ENCODE peak calls at places on chromosomes 5 and 9, in nine cellular contexts. B is small intestine; F is psoas muscle; N is left ventricle myocardium inferior; G is PC-3; E is CD8-positive, alpha-beta T cell; O is heart left ventricle; D is GM23248; Q is tibial artery. V is an unnamed sample.

GRCh38 chr5:121937762-121938161 is 24.0 kb upstream of the SRFBP1 start:
- DNase-seq in N (no peak), B (no peak), O (no peak), Q (no peak), E (no peak), D (no peak), F (no peak), G (no peak), V (no peak)

GRCh38 chr9:86734762-86735161 is 212.5 kb downstream of the GAS1 start:
- DNase-seq in G (peak; percentile 12), B (no peak), Q (no peak), N (no peak), F (no peak), D (peak; percentile 82), E (no peak), O (no peak), V (no peak)

GRCh38 chr9:20078246-20078645 is 289.4 kb upstream of the SLC24A2 start:
- DNase-seq in N (no peak), B (no peak), G (no peak), O (no peak), Q (no peak), E (no peak), D (no peak), F (no peak), V (no peak)

GRCh38 chr5:126454081-126454480 is 30.9 kb downstream of the GRAMD2B start:
- DNase-seq in D (no peak), F (peak; percentile 28), O (peak; percentile 21), N (peak; percentile 48), B (no peak), E (no peak), Q (no peak), G (no peak), V (no peak)

GRCh38 chr5:95798048-95798447 is 24.5 kb downstream of the GLRX start:
- DNase-seq in N (no peak), Q (no peak), D (no peak), B (no peak), G (no peak), F (no peak), O (no peak), E (no peak), V (no peak)

GRCh38 chr9:71729816-71730526 is 38.3 kb downstream of the CEMIP2 start:
- DNase-seq in Q (no peak), E (no peak), F (no peak), O (no peak), B (no peak), N (no peak), D (no peak), G (peak; percentile 70), V (no peak)

GRCh38 chr9:87529666-87530065 is 32.0 kb downstream of the DAPK1 start:
- DNase-seq in B (no peak), Q (no peak), N (no peak), E (no peak), O (no peak), D (no peak), G (no peak), F (no peak), V (peak; percentile 69)

GRCh38 chr5:110900829-110901228 is 162.0 kb downstream of the SLC25A46 start:
- DNase-seq in F (no peak), O (no peak), G (peak; percentile 96), E (no peak), D (peak; percentile 49), N (no peak), Q (no peak), B (no peak), V (no peak)

GRCh38 chr5:150358261-150359095 is 981 bp downstream of the TCOF1 start:
- DNase-seq in B (no peak), E (no peak), D (peak; percentile 23), G (peak; percentile 28), F (no peak), N (no peak), Q (no peak), O (no peak), V (no peak)

GRCh38 chr5:108763222-108763864 is 15.6 kb downstream of the FER start:
- DNase-seq in E (no peak), G (no peak), F (no peak), N (no peak), B (no peak), D (no peak), O (no peak), Q (no peak), V (no peak)

GRCh38 chr9:75235632-75236031 is 147.3 kb downstream of the OSTF1 start:
- DNase-seq in B (peak; percentile 19), D (no peak), Q (no peak), O (no peak), F (no peak), G (peak; percentile 38), N (no peak), E (no peak), V (no peak)

GRCh38 chr5:55816342-55816741 is 34.8 kb upstream of the IL31RA start:
- DNase-seq in F (no peak), B (no peak), D (peak; percentile 79), Q (no peak), G (peak; percentile 70), E (no peak), O (no peak), N (no peak), V (no peak)

GRCh38 chr5:133995341-133995740 is 9.4 kb downstream of the VDAC1 start:
- DNase-seq in E (no peak), N (no peak), D (peak; percentile 43), B (peak; percentile 43), O (no peak), F (no peak), Q (no peak), G (no peak), V (no peak)

GRCh38 chr5:25009063-25009462 is 364.3 kb upstream of the CDH10 start:
- DNase-seq in O (no peak), Q (no peak), F (no peak), N (no peak), B (no peak), G (peak; percentile 77), E (no peak), D (no peak), V (no peak)

GRCh38 chr5:84287964-84288363 is 96.7 kb downstream of the EDIL3 start:
- DNase-seq in O (no peak), N (no peak), F (no peak), Q (no peak), B (no peak), E (no peak), D (peak; percentile 58), G (peak; percentile 96), V (no peak)

GRCh38 chr5:141245250-141245717 is at the start of gene PCDHB15:
- DNase-seq in F (no peak), Q (no peak), E (no peak), N (peak; percentile 32), O (peak; percentile 30), B (no peak), D (peak; percentile 30), G (no peak), V (no peak)

GRCh38 chr5:141236516-141237313 is 8.5 kb upstream of the PCDHB15 start:
- DNase-seq in D (no peak), B (no peak), Q (no peak), O (no peak), E (no peak), F (no peak), G (no peak), N (no peak), V (no peak)

DNA sequence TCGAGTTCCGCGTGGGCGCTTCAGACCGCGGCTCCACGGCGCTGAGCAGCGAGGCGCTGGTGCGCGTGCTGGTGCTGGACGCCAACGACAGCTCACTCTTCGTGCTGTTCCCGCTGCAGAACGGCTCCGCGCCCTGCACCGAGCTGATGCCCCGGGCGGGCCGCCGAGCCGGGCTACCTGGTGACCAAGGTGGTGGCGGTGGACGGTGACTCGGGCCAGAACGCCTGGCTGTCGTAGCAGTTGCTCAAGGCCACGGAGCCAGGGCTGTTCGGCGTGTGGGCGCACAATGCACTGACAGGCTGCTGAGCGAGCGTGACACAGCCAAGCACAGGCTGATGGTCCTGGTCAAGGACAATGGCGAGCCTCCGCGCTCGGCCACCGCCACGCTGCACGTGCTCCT is 3.7 kb upstream of the PCDHB15 start:
- DNase-seq in Q (no peak), D (no peak), N (no peak), O (no peak), B (no peak), G (no peak), F (no peak), E (no peak), V (no peak)
- H3K9me3 ChIP-seq in Q (peaks cover 85% of the 10 kb centered on the region), D (no peaks in the 10 kb centered on the region), N (peaks cover 99% of the 10 kb centered on the region), O (peaks cover 98% of the 10 kb centered on the region), B (peaks cover 3% of the 10 kb centered on the region), G (peaks cover 17% of the 10 kb centered on the region), F (peaks cover 37% of the 10 kb centered on the region), E (peaks cover 8% of the 10 kb centered on the region), V (peaks cover 97% of the 10 kb centered on the region)

GRCh38 chr9:130432796-130433167 is 12.0 kb upstream of the ASS1 start:
- DNase-seq in E (no peak), N (no peak), O (no peak), Q (no peak), F (no peak), D (no peak), B (no peak), G (no peak), V (no peak)
- H3K4me3 ChIP-seq in E (peak overlapping the region; percentile 30), N (peak overlapping the region; percentile 63), O (no peak overlapping the region), Q (peak overlapping the region; percentile 36), F (peak overlapping the region; percentile 36), D (peak overlapping the region; percentile 61), B (no peak overlapping the region), G (peak overlapping the region; percentile 51), V (no peak overlapping the region)

DNA sequence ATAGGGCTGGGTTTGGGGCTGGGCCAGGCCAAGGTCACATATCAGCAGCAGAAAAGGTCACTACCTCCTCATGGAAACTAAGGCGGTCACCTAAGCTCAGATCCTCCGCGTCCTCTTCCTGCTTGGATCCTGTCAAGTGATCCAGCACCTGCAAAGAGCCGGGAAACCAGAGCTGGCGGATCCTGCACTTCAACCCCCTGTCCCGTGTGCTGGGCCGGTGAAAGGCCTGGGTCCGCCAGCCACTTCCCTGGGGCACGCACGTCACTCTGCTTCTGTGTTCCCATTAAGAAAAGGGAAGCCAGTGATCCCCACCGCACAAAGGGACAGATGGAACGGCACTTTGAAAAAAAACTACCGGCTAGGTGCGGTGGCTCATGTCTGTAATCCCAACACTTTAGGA is 61.3 kb upstream of the STXBP1 start:
- DNase-seq in B (peak; percentile 55), D (no peak), N (no peak), O (no peak), E (no peak), G (no peak), Q (peak; percentile 42), F (no peak), V (peak; percentile 66)
- H3K4me1 ChIP-seq in B (peaks cover 11% of the 10 kb centered on the region), D (peaks cover 43% of the 10 kb centered on the region), N (peaks cover 80% of the 10 kb centered on the region), O (peaks cover 14% of the 10 kb centered on the region), E (peaks cover 10% of the 10 kb centered on the region), G (peaks cover 24% of the 10 kb centered on the region), Q (no peaks in the 10 kb centered on the region), F (peaks cover 1% of the 10 kb centered on the region), V (peaks cover 38% of the 10 kb centered on the region)

DNA sequence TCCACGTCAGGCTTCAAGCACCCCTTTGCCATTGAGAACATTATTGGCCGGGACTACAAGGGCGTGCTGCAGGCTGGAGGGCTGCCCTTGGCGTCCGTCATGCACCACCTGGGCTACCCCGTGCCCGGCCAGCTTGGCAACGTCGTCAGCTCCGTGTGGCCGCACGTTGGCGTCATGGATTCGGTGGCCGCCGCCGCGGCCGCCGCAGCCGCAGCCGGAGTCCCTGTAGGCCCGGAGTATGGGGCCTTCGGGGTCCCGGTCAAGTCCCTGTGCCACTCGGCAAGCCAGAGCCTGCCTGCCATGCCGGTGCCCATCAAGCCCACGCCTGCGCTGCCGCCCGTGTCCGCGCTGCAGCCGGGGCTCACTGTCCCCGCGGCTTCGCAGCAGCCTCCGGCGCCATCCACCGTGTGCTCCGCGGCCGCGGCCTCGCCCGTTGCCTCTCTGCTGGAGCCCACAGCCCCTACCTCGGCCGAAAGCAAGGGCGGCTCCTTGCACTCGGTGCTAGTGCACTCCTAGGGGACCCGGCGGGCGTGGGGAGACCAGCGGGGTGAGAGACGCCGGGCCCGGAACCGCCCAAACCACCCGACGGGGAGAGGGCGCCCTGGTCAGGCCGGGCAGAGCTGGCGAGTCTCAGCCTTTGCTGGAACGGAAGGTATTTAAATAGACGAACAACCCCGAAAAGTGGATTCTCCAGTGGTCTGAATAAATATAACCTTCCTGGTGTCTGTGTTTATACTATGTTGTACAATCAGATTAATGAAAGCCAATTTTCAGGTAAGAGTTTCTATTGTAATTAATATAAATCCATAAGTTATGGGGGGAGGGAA is 1.2 kb downstream of the FOXB2 start:
- DNase-seq in B (no peak), N (no peak), D (peak; percentile 18), Q (no peak), F (no peak), O (no peak), G (no peak), E (no peak), V (no peak)
- H3K9me3 ChIP-seq in B (no peaks in the 10 kb centered on the region), N (no peaks in the 10 kb centered on the region), D (no peaks in the 10 kb centered on the region), Q (no peaks in the 10 kb centered on the region), F (no peaks in the 10 kb centered on the region), O (no peaks in the 10 kb centered on the region), G (no peaks in the 10 kb centered on the region), E (no peaks in the 10 kb centered on the region), V (no peaks in the 10 kb centered on the region)